ENCODE peak calls at places on chromosomes 7 and 10, in six cellular contexts. X is stimulated activated CD4-positive, alpha-beta T cell treated with anti-CD3 and anti-CD28 coated beads, Interleukin-1b, Interleukin-23, amount 100 ng/mL, for 24 hours; O is WTC11; V is WERI-Rb-1; C is iPS DF 19.7; S is iPS-NIHi11. H is an unnamed sample.
A peak's percentile ranks its signal among the peaks of the same experiment; 100 is the strongest.

GRCh38 chr10:70785190-70785589 is at the start of gene TBATA:
- DNase-seq in X (no peak), O (no peak), V (no peak), C (no peak), S (no peak), H (no peak)

GRCh38 chr10:71220689-71221540 is 8.5 kb downstream of the UNC5B start:
- DNase-seq in X (no peak), O (no peak), V (no peak), C (no peak), S (no peak), H (no peak)

GRCh38 chr10:70896551-70896950 is 8.2 kb upstream of the PCBD1 start:
- DNase-seq in X (no peak), O (no peak), V (no peak), C (no peak), S (no peak), H (no peak)

GRCh38 chr10:130889780-130890179 is 421.7 kb downstream of the TCERG1L start:
- DNase-seq in X (no peak), O (no peak), V (no peak), C (no peak), S (no peak), H (no peak)

GRCh38 chr10:29372920-29373319 is 84.0 kb downstream of the LYZL1 start:
- DNase-seq in X (no peak), O (no peak), V (no peak), C (no peak), S (no peak), H (no peak)

GRCh38 chr10:61975107-61975932 is 73.8 kb downstream of the ARID5B start:
- DNase-seq in X (no peak), O (no peak), V (no peak), C (no peak), S (no peak), H (no peak)

GRCh38 chr10:60082341-60083038 is 176.1 kb upstream of the CCDC6 start:
- DNase-seq in X (no peak), O (no peak), V (no peak), C (no peak), S (no peak), H (no peak)

GRCh38 chr10:13165177-13165576 is 3.8 kb downstream of the MCM10 start:
- DNase-seq in X (no peak), O (no peak), V (no peak), C (no peak), S (no peak), H (no peak)

GRCh38 chr7:107213193-107213788 is 44.5 kb downstream of the HBP1 start:
- DNase-seq in X (no peak), O (peak; percentile 34), V (no peak), C (no peak), S (no peak), H (no peak)